ENCODE peak calls at places on chromosomes 2 and 18, in six cellular contexts. V, E, X, Z, K and U are unnamed samples.

GRCh38 chr2:143528021-143528420 is 398.8 kb downstream of the ARHGAP15 start:
- DNase-seq in X (no peak), E (no peak), K (no peak), Z (no peak), V (no peak), U (no peak)

GRCh38 chr2:165720526-165720925 is 73.5 kb downstream of the GALNT3 start:
- DNase-seq in V (peak; percentile 81), X (no peak), K (no peak), E (no peak), Z (no peak), U (no peak)

GRCh38 chr18:35099911-35100310 is 58.7 kb downstream of the MAPRE2 start:
- DNase-seq in Z (no peak), X (no peak), K (no peak), V (peak; percentile 42), E (no peak), U (no peak)

GRCh38 chr2:179124282-179124681 is 74.3 kb upstream of the CCDC141 start:
- DNase-seq in E (no peak), X (no peak), Z (no peak), V (no peak), K (no peak), U (no peak)

GRCh38 chr2:88697361-88698026 is 6.0 kb downstream of the RPIA start:
- DNase-seq in K (no peak), E (no peak), X (no peak), V (no peak), Z (no peak), U (no peak)

GRCh38 chr2:97676620-97677019 is 7.1 kb downstream of the C2orf92 start:
- DNase-seq in X (no peak), V (no peak), Z (no peak), K (no peak), E (no peak), U (no peak)

GRCh38 chr18:80227472-80227871 is 19.8 kb downstream of the PARD6G start:
- DNase-seq in X (no peak), E (no peak), V (no peak), Z (no peak), K (no peak), U (no peak)

GRCh38 chr2:137316075-137316474 is 550.7 kb downstream of the THSD7B start:
- DNase-seq in V (no peak), Z (no peak), X (no peak), K (no peak), E (no peak), U (no peak)

GRCh38 chr2:191152841-191153240 is 2.0 kb upstream of the STAT4 start:
- DNase-seq in Z (no peak), K (no peak), V (peak; percentile 84), E (no peak), X (no peak), U (no peak)

GRCh38 chr2:236008006-236008405 is 160.2 kb downstream of the GBX2 start:
- DNase-seq in X (no peak), Z (no peak), K (no peak), V (no peak), E (no peak), U (no peak)